ENCODE peak calls at places on chromosome 20, in nine cellular contexts. C, G, M, D, E, U, V, Q and X are unnamed samples.
A peak's percentile ranks its signal among the peaks of the same experiment; 100 is the strongest.

GRCh38 chr20:32527447-32528055 is 57.6 kb downstream of the NOL4L start:
- DNase-seq in G (no peak), Q (no peak), V (no peak), C (no peak), D (no peak), U (no peak), E (no peak), M (no peak), X (no peak)

GRCh38 chr20:35369804-35370203 is 42.0 kb downstream of the UQCC1 start:
- DNase-seq in D (no peak), M (no peak), U (no peak), V (no peak), G (no peak), C (no peak), E (no peak), Q (peak; percentile 5), X (no peak)

GRCh38 chr20:17859616-17860232 is 108.9 kb downstream of the SNX5 start:
- DNase-seq in U (peak; percentile 45), V (no peak), C (no peak), M (no peak), E (no peak), Q (peak; percentile 71), D (peak; percentile 35), G (no peak), X (no peak)

GRCh38 chr20:59078231-59078630 is 35.6 kb upstream of the PRELID3B start:
- DNase-seq in M (no peak), V (no peak), C (no peak), G (no peak), D (no peak), E (no peak), Q (no peak), U (no peak), X (no peak)

GRCh38 chr20:31788578-31788977 is 30.6 kb upstream of the MYLK2 start:
- DNase-seq in D (no peak), M (no peak), G (no peak), Q (peak; percentile 36), V (no peak), E (no peak), U (no peak), C (no peak), X (no peak)

GRCh38 chr20:57622201-57622570 is 2.0 kb upstream of the ZBP1 start:
- DNase-seq in E (no peak), M (no peak), D (no peak), C (no peak), V (no peak), G (no peak), U (no peak), Q (no peak), X (no peak)

GRCh38 chr20:45456632-45457031 is 12.9 kb upstream of the WFDC2 start:
- DNase-seq in D (no peak), Q (peak; percentile 58), G (peak; percentile 79), C (no peak), U (no peak), M (no peak), V (peak; percentile 69), E (no peak), X (no peak)

GRCh38 chr20:45052698-45053440 is 48.1 kb downstream of the KCNS1 start:
- DNase-seq in Q (no peak), U (no peak), M (no peak), G (no peak), V (no peak), C (no peak), E (no peak), D (peak; percentile 14), X (no peak)

GRCh38 chr20:9215539-9215938 is 146.7 kb downstream of the PLCB4 start:
- DNase-seq in C (no peak), E (no peak), Q (no peak), D (no peak), U (no peak), M (no peak), V (no peak), G (no peak), X (no peak)

GRCh38 chr20:8709627-8710026 is 359.3 kb upstream of the PLCB4 start:
- DNase-seq in C (no peak), D (no peak), E (no peak), V (no peak), M (no peak), U (no peak), Q (no peak), G (no peak), X (no peak)

GRCh38 chr20:53958240-53958639 is 112.2 kb downstream of the BCAS1 start:
- DNase-seq in G (no peak), C (no peak), E (no peak), V (no peak), Q (no peak), U (no peak), D (no peak), M (no peak), X (no peak)

GRCh38 chr20:5448449-5449118 is 131.8 kb upstream of the PROKR2 start:
- DNase-seq in D (peak; percentile 49), M (no peak), U (no peak), V (peak; percentile 41), E (peak; percentile 43), G (peak; percentile 84), C (peak; percentile 11), Q (peak; percentile 72), X (no peak)

GRCh38 chr20:63172726-63173125 is 43.2 kb downstream of the YTHDF1 start:
- DNase-seq in D (no peak), Q (no peak), G (no peak), C (no peak), V (no peak), M (no peak), U (no peak), E (no peak), X (no peak)
- TF ChIP-seq CTCF in D (no peak), Q (peak; percentile 22), G (no peak), C (no peak), V (no peak), M (no peak), U (no peak), E (no peak), X (peak; percentile 19)

GRCh38 chr20:50571466-50571865 is 61.3 kb downstream of the PTPN1 start:
- DNase-seq in C (no peak), M (no peak), V (no peak), D (no peak), U (no peak), G (no peak), E (no peak), Q (no peak), X (no peak)

GRCh38 chr20:50567860-50568548 is 57.8 kb downstream of the PTPN1 start:
- DNase-seq in C (no peak), G (no peak), Q (no peak), U (no peak), E (no peak), V (peak; percentile 53), D (no peak), M (no peak), X (no peak)

GRCh38 chr20:50568549-50568942 is 58.4 kb downstream of the PTPN1 start:
- DNase-seq in M (no peak), D (no peak), U (no peak), V (no peak), C (no peak), Q (no peak), E (no peak), G (no peak), X (no peak)

GRCh38 chr20:50572922-50573777 is 63.0 kb downstream of the PTPN1 start:
- DNase-seq in Q (peak; percentile 9), E (no peak), V (no peak), U (no peak), G (peak; percentile 48), D (no peak), M (no peak), C (no peak), X (no peak)

GRCh38 chr20:50569864-50570836 is 60.0 kb downstream of the PTPN1 start:
- DNase-seq in M (no peak), G (peak; percentile 71), C (no peak), Q (no peak), V (no peak), D (peak; percentile 63), U (no peak), E (no peak), X (no peak)
- TF ChIP-seq CTCF in M (peak; percentile 55), G (peak; percentile 16), C (peak; percentile 35), Q (peak; percentile 54), V (no peak), D (peak; percentile 54), U (peak; percentile 18), E (no peak), X (peak; percentile 22)

GRCh38 chr20:47572105-47572729 is 70.5 kb downstream of the NCOA3 start:
- DNase-seq in G (no peak), C (no peak), D (no peak), V (no peak), Q (no peak), U (no peak), M (no peak), E (no peak), X (no peak)
- TF ChIP-seq CTCF in G (no peak), C (no peak), D (no peak), V (no peak), Q (no peak), U (no peak), M (no peak), E (no peak), X (no peak)

GRCh38 chr20:50133041-50133440 is 20.1 kb upstream of the UBE2V1 start:
- DNase-seq in D (no peak), G (no peak), E (no peak), U (no peak), Q (no peak), C (no peak), V (no peak), M (no peak), X (no peak)

GRCh38 chr20:50130995-50131394 is 18.0 kb upstream of the UBE2V1 start:
- DNase-seq in M (no peak), G (no peak), Q (peak; percentile 85), V (no peak), U (no peak), C (no peak), D (no peak), E (no peak), X (no peak)

GRCh38 chr20:50130346-50130703 is 17.4 kb upstream of the UBE2V1 start:
- DNase-seq in C (no peak), U (no peak), G (no peak), Q (no peak), E (no peak), M (no peak), V (no peak), D (no peak), X (no peak)

GRCh38 chr20:50136822-50137599 is 16.5 kb downstream of the PEDS1 start:
- DNase-seq in C (no peak), M (no peak), D (no peak), V (no peak), G (no peak), U (no peak), E (no peak), Q (no peak), X (no peak)

DNA sequence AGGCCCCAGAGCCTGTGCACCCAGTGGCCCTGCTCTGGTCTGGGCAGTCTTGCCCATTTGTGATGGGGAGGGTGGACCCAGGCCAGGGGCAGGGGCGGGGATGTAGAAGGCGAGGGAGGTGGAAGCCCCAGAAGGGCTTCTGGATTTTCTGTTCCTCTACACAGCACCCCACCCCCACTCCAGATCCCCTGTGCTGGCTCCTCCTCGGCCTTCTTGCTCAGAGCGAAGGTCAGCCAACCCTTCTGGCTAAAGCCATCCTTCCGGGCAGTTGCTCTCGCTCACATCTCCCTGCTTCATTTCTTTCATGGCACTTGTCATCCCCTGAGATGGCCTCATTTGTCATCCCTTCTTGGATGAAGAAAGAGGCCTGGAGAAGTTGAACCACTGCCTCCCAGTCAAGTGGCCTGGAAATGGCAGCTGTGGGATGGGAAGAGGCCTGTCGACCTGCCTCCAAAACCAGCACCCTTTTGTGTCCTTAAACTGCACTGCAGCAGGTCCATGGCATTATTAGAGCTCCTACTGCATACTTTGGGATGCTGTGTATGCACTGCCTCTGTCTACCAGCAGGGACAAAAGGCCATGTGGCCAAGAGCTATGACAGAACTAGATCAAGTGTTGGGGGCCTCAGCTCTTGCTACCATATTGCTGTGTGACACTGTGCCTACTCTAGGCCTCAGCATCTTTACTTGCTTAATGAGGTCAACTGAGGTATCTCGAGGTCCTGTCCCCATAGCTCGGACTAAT is 19.9 kb downstream of the PEDS1 start:
- DNase-seq in G (no peak), V (no peak), Q (no peak), E (no peak), C (no peak), U (no peak), D (no peak), M (no peak), X (no peak)
- TF ChIP-seq CTCF in G (no peak), V (no peak), Q (peak; percentile 17), E (peak; percentile 30), C (no peak), U (no peak), D (no peak), M (peak; percentile 33), X (no peak)